ENCODE peak calls at places on chromosomes 2 and 18, in nine cellular contexts. One of them, this sample, is unnamed.
A peak's percentile ranks its signal among the peaks of the same experiment; 100 is the strongest.

GRCh38 chr2:54629914-54630609 is 93.4 kb upstream of the EML6 start:
- DNase-seq in colonic mucosa: peak; percentile 34
- DNase-seq in adrenal gland: peak; percentile 97
- DNase-seq in lung: peak; percentile 50
- DNase-seq in IMR-90: peak; percentile 66
- DNase-seq in fibroblast of lung: no peak
- DNase-seq in mucosa of descending colon: no peak
- DNase-seq in testis: peak; percentile 57
- DNase-seq in stomach: peak; percentile 50
- DNase-seq in this sample: peak; percentile 91

GRCh38 chr18:13256444-13257305 is 38.1 kb downstream of the LDLRAD4 start:
- DNase-seq in colonic mucosa: no peak
- DNase-seq in adrenal gland: peak; percentile 33
- DNase-seq in lung: no peak
- DNase-seq in IMR-90: no peak
- DNase-seq in fibroblast of lung: no peak
- DNase-seq in mucosa of descending colon: no peak
- DNase-seq in testis: no peak
- DNase-seq in stomach: no peak
- DNase-seq in this sample: peak; percentile 32

GRCh38 chr2:241776336-241777166 is at the start of gene GAL3ST2:
- DNase-seq in colonic mucosa: peak; percentile 82
- DNase-seq in adrenal gland: no peak
- DNase-seq in lung: peak; percentile 21
- DNase-seq in IMR-90: no peak
- DNase-seq in fibroblast of lung: no peak
- DNase-seq in mucosa of descending colon: peak; percentile 81
- DNase-seq in testis: no peak
- DNase-seq in stomach: no peak
- DNase-seq in this sample: no peak

GRCh38 chr18:52636536-52636935 is 296.5 kb downstream of the DCC start:
- DNase-seq in colonic mucosa: no peak
- DNase-seq in adrenal gland: no peak
- DNase-seq in lung: no peak
- DNase-seq in IMR-90: no peak
- DNase-seq in fibroblast of lung: no peak
- DNase-seq in mucosa of descending colon: peak; percentile 15
- DNase-seq in testis: peak; percentile 50
- DNase-seq in stomach: no peak
- DNase-seq in this sample: no peak

GRCh38 chr2:39772086-39772811 is 6.8 kb downstream of the THUMPD2 start:
- DNase-seq in colonic mucosa: no peak
- DNase-seq in adrenal gland: no peak
- DNase-seq in lung: no peak
- DNase-seq in IMR-90: peak; percentile 79
- DNase-seq in fibroblast of lung: peak; percentile 26
- DNase-seq in mucosa of descending colon: no peak
- DNase-seq in testis: no peak
- DNase-seq in stomach: no peak
- DNase-seq in this sample: no peak

GRCh38 chr18:76476665-76477561 is 18.1 kb downstream of the ZNF516 start:
- DNase-seq in colonic mucosa: peak; percentile 50
- DNase-seq in adrenal gland: no peak
- DNase-seq in lung: no peak
- DNase-seq in IMR-90: peak; percentile 97
- DNase-seq in fibroblast of lung: peak; percentile 96
- DNase-seq in mucosa of descending colon: peak; percentile 46
- DNase-seq in testis: no peak
- DNase-seq in stomach: no peak
- DNase-seq in this sample: no peak

GRCh38 chr2:78351208-78351607 is 674.3 kb upstream of the REG3G start:
- DNase-seq in colonic mucosa: no peak
- DNase-seq in adrenal gland: no peak
- DNase-seq in lung: no peak
- DNase-seq in IMR-90: no peak
- DNase-seq in fibroblast of lung: no peak
- DNase-seq in mucosa of descending colon: no peak
- DNase-seq in testis: no peak
- DNase-seq in stomach: no peak
- DNase-seq in this sample: no peak

GRCh38 chr2:159362816-159363251 is 76.3 kb upstream of the WDSUB1 start:
- DNase-seq in colonic mucosa: no peak
- DNase-seq in adrenal gland: no peak
- DNase-seq in lung: no peak
- DNase-seq in IMR-90: peak; percentile 61
- DNase-seq in fibroblast of lung: peak; percentile 19
- DNase-seq in mucosa of descending colon: no peak
- DNase-seq in testis: no peak
- DNase-seq in stomach: no peak
- DNase-seq in this sample: no peak

GRCh38 chr18:79872423-79872822 is 74.7 kb downstream of the KCNG2 start:
- DNase-seq in colonic mucosa: no peak
- DNase-seq in adrenal gland: peak; percentile 20
- DNase-seq in lung: no peak
- DNase-seq in IMR-90: no peak
- DNase-seq in fibroblast of lung: no peak
- DNase-seq in mucosa of descending colon: no peak
- DNase-seq in testis: peak; percentile 5
- DNase-seq in stomach: no peak
- DNase-seq in this sample: no peak

GRCh38 chr2:31238906-31239841 is 5.2 kb downstream of the EHD3 start:
- DNase-seq in colonic mucosa: no peak
- DNase-seq in adrenal gland: peak; percentile 59
- DNase-seq in lung: no peak
- DNase-seq in IMR-90: no peak
- DNase-seq in fibroblast of lung: no peak
- DNase-seq in mucosa of descending colon: no peak
- DNase-seq in testis: no peak
- DNase-seq in stomach: no peak
- DNase-seq in this sample: no peak

GRCh38 chr2:96264656-96265348 is 995 bp downstream of the TMEM127 start:
- DNase-seq in colonic mucosa: peak; percentile 32
- DNase-seq in adrenal gland: peak; percentile 67
- DNase-seq in lung: peak; percentile 35
- DNase-seq in IMR-90: peak; percentile 29
- DNase-seq in fibroblast of lung: peak; percentile 38
- DNase-seq in mucosa of descending colon: peak; percentile 27
- DNase-seq in testis: peak; percentile 39
- DNase-seq in stomach: no peak
- DNase-seq in this sample: no peak

GRCh38 chr18:58887613-58887963 is 22.9 kb downstream of the ZNF532 start:
- DNase-seq in colonic mucosa: peak; percentile 50
- DNase-seq in adrenal gland: peak; percentile 80
- DNase-seq in lung: peak; percentile 46
- DNase-seq in IMR-90: no peak
- DNase-seq in fibroblast of lung: no peak
- DNase-seq in mucosa of descending colon: peak; percentile 47
- DNase-seq in testis: peak; percentile 30
- DNase-seq in stomach: peak; percentile 38
- DNase-seq in this sample: peak; percentile 98

GRCh38 chr18:35635171-35635570 is 53.6 kb downstream of the GALNT1 start:
- DNase-seq in colonic mucosa: no peak
- DNase-seq in adrenal gland: no peak
- DNase-seq in lung: no peak
- DNase-seq in IMR-90: peak; percentile 86
- DNase-seq in fibroblast of lung: peak; percentile 47
- DNase-seq in mucosa of descending colon: no peak
- DNase-seq in testis: no peak
- DNase-seq in stomach: no peak
- DNase-seq in this sample: peak; percentile 81

GRCh38 chr2:20135631-20136050 is 84.2 kb upstream of the LAPTM4A start:
- DNase-seq in colonic mucosa: peak; percentile 84
- DNase-seq in adrenal gland: peak; percentile 87
- DNase-seq in lung: peak; percentile 72
- DNase-seq in IMR-90: peak; percentile 61
- DNase-seq in fibroblast of lung: peak; percentile 76
- DNase-seq in mucosa of descending colon: peak; percentile 84
- DNase-seq in testis: peak; percentile 81
- DNase-seq in stomach: peak; percentile 85
- DNase-seq in this sample: peak; percentile 56

GRCh38 chr2:27921880-27922589 is 31.5 kb downstream of the BABAM2 start:
- DNase-seq in colonic mucosa: no peak
- DNase-seq in adrenal gland: no peak
- DNase-seq in lung: no peak
- DNase-seq in IMR-90: no peak
- DNase-seq in fibroblast of lung: no peak
- DNase-seq in mucosa of descending colon: no peak
- DNase-seq in testis: no peak
- DNase-seq in stomach: no peak
- DNase-seq in this sample: no peak

GRCh38 chr18:9211955-9212354 is 75.4 kb downstream of the ANKRD12 start:
- DNase-seq in colonic mucosa: no peak
- DNase-seq in adrenal gland: no peak
- DNase-seq in lung: no peak
- DNase-seq in IMR-90: no peak
- DNase-seq in fibroblast of lung: no peak
- DNase-seq in mucosa of descending colon: no peak
- DNase-seq in testis: no peak
- DNase-seq in stomach: no peak
- DNase-seq in this sample: no peak

GRCh38 chr2:61318553-61318952 is 152.3 kb downstream of the USP34 start:
- DNase-seq in colonic mucosa: no peak
- DNase-seq in adrenal gland: no peak
- DNase-seq in lung: no peak
- DNase-seq in IMR-90: no peak
- DNase-seq in fibroblast of lung: no peak
- DNase-seq in mucosa of descending colon: no peak
- DNase-seq in testis: no peak
- DNase-seq in stomach: no peak
- DNase-seq in this sample: no peak

GRCh38 chr2:99472327-99472960 is 17.4 kb downstream of the REV1 start:
- DNase-seq in colonic mucosa: no peak
- DNase-seq in adrenal gland: no peak
- DNase-seq in lung: no peak
- DNase-seq in IMR-90: no peak
- DNase-seq in fibroblast of lung: no peak
- DNase-seq in mucosa of descending colon: no peak
- DNase-seq in testis: no peak
- DNase-seq in stomach: no peak
- DNase-seq in this sample: no peak

GRCh38 chr2:12856934-12857660 is 140.4 kb downstream of the TRIB2 start:
- DNase-seq in colonic mucosa: no peak
- DNase-seq in adrenal gland: no peak
- DNase-seq in lung: no peak
- DNase-seq in IMR-90: peak; percentile 75
- DNase-seq in fibroblast of lung: peak; percentile 56
- DNase-seq in mucosa of descending colon: peak; percentile 14
- DNase-seq in testis: no peak
- DNase-seq in stomach: no peak
- DNase-seq in this sample: peak; percentile 88

GRCh38 chr18:22168360-22168921 is 948 bp upstream of the GATA6 start:
- DNase-seq in colonic mucosa: peak; percentile 67
- DNase-seq in adrenal gland: peak; percentile 82
- DNase-seq in lung: no peak
- DNase-seq in IMR-90: no peak
- DNase-seq in fibroblast of lung: peak; percentile 26
- DNase-seq in mucosa of descending colon: peak; percentile 69
- DNase-seq in testis: peak; percentile 57
- DNase-seq in stomach: peak; percentile 72
- DNase-seq in this sample: no peak
- H3K4me3 ChIP-seq in colonic mucosa: peak overlapping the region; percentile 82
- H3K4me3 ChIP-seq in adrenal gland: peak overlapping the region; percentile 97
- H3K4me3 ChIP-seq in lung: peak overlapping the region; percentile 29
- H3K4me3 ChIP-seq in IMR-90: peak overlapping the region; percentile 77
- H3K4me3 ChIP-seq in fibroblast of lung: peak overlapping the region; percentile 79
- H3K4me3 ChIP-seq in mucosa of descending colon: peak overlapping the region; percentile 90
- H3K4me3 ChIP-seq in testis: peak overlapping the region; percentile 80
- H3K4me3 ChIP-seq in stomach: peak overlapping the region; percentile 89
- H3K4me3 ChIP-seq in this sample: peak overlapping the region; percentile 86

GRCh38 chr2:71336802-71337201 is 5.2 kb downstream of the ZNF638 start:
- DNase-seq in colonic mucosa: no peak
- DNase-seq in adrenal gland: peak; percentile 71
- DNase-seq in lung: no peak
- DNase-seq in IMR-90: peak; percentile 41
- DNase-seq in fibroblast of lung: peak; percentile 60
- DNase-seq in mucosa of descending colon: no peak
- DNase-seq in testis: no peak
- DNase-seq in stomach: no peak
- DNase-seq in this sample: no peak

GRCh38 chr2:71339685-71340084 is 8.1 kb downstream of the ZNF638 start:
- DNase-seq in colonic mucosa: no peak
- DNase-seq in adrenal gland: no peak
- DNase-seq in lung: no peak
- DNase-seq in IMR-90: no peak
- DNase-seq in fibroblast of lung: no peak
- DNase-seq in mucosa of descending colon: no peak
- DNase-seq in testis: peak; percentile 36
- DNase-seq in stomach: no peak
- DNase-seq in this sample: no peak

GRCh38 chr2:71336384-71336783 is 4.8 kb downstream of the ZNF638 start:
- DNase-seq in colonic mucosa: no peak
- DNase-seq in adrenal gland: no peak
- DNase-seq in lung: no peak
- DNase-seq in IMR-90: no peak
- DNase-seq in fibroblast of lung: no peak
- DNase-seq in mucosa of descending colon: no peak
- DNase-seq in testis: no peak
- DNase-seq in stomach: no peak
- DNase-seq in this sample: no peak

GRCh38 chr2:71340176-71340575 is 8.6 kb downstream of the ZNF638 start:
- DNase-seq in colonic mucosa: no peak
- DNase-seq in adrenal gland: no peak
- DNase-seq in lung: no peak
- DNase-seq in IMR-90: no peak
- DNase-seq in fibroblast of lung: no peak
- DNase-seq in mucosa of descending colon: no peak
- DNase-seq in testis: no peak
- DNase-seq in stomach: no peak
- DNase-seq in this sample: no peak

GRCh38 chr2:71337776-71338175 is 6.2 kb downstream of the ZNF638 start:
- DNase-seq in colonic mucosa: no peak
- DNase-seq in adrenal gland: no peak
- DNase-seq in lung: no peak
- DNase-seq in IMR-90: no peak
- DNase-seq in fibroblast of lung: no peak
- DNase-seq in mucosa of descending colon: no peak
- DNase-seq in testis: no peak
- DNase-seq in stomach: no peak
- DNase-seq in this sample: no peak
- H3K4me1 ChIP-seq in colonic mucosa: peaks cover 5% of the 10 kb centered on the region
- H3K4me1 ChIP-seq in adrenal gland: peaks cover 85% of the 10 kb centered on the region
- H3K4me1 ChIP-seq in lung: peaks cover 4% of the 10 kb centered on the region
- H3K4me1 ChIP-seq in IMR-90: peaks cover 2% of the 10 kb centered on the region
- H3K4me1 ChIP-seq in fibroblast of lung: peaks cover 7% of the 10 kb centered on the region
- H3K4me1 ChIP-seq in mucosa of descending colon: peaks cover 12% of the 10 kb centered on the region
- H3K4me1 ChIP-seq in testis: peaks cover 10% of the 10 kb centered on the region
- H3K4me1 ChIP-seq in stomach: peaks cover 96% of the 10 kb centered on the region
- H3K4me1 ChIP-seq in this sample: peaks cover 22% of the 10 kb centered on the region

GRCh38 chr2:141770511-141770910 is 360.3 kb downstream of the LRP1B start:
- DNase-seq in colonic mucosa: no peak
- DNase-seq in adrenal gland: no peak
- DNase-seq in lung: no peak
- DNase-seq in IMR-90: no peak
- DNase-seq in fibroblast of lung: no peak
- DNase-seq in mucosa of descending colon: no peak
- DNase-seq in testis: no peak
- DNase-seq in stomach: no peak
- DNase-seq in this sample: no peak
- H3K4me3 ChIP-seq in colonic mucosa: no peak overlapping the region
- H3K4me3 ChIP-seq in adrenal gland: no peak overlapping the region
- H3K4me3 ChIP-seq in lung: no peak overlapping the region
- H3K4me3 ChIP-seq in IMR-90: no peak overlapping the region
- H3K4me3 ChIP-seq in fibroblast of lung: no peak overlapping the region
- H3K4me3 ChIP-seq in mucosa of descending colon: no peak overlapping the region
- H3K4me3 ChIP-seq in testis: no peak overlapping the region
- H3K4me3 ChIP-seq in stomach: no peak overlapping the region
- H3K4me3 ChIP-seq in this sample: no peak overlapping the region

GRCh38 chr2:3520591-3520990 is 1.3 kb upstream of the ADI1 start:
- DNase-seq in colonic mucosa: no peak
- DNase-seq in adrenal gland: no peak
- DNase-seq in lung: no peak
- DNase-seq in IMR-90: no peak
- DNase-seq in fibroblast of lung: no peak
- DNase-seq in mucosa of descending colon: no peak
- DNase-seq in testis: no peak
- DNase-seq in stomach: no peak
- DNase-seq in this sample: no peak
- H3K4me1 ChIP-seq in colonic mucosa: peaks cover 12% of the 10 kb centered on the region
- H3K4me1 ChIP-seq in adrenal gland: peaks cover 45% of the 10 kb centered on the region
- H3K4me1 ChIP-seq in lung: peaks cover 9% of the 10 kb centered on the region
- H3K4me1 ChIP-seq in IMR-90: peaks cover 15% of the 10 kb centered on the region
- H3K4me1 ChIP-seq in fibroblast of lung: peaks cover 14% of the 10 kb centered on the region
- H3K4me1 ChIP-seq in mucosa of descending colon: peaks cover 13% of the 10 kb centered on the region
- H3K4me1 ChIP-seq in testis: peaks cover 18% of the 10 kb centered on the region
- H3K4me1 ChIP-seq in stomach: peaks cover 73% of the 10 kb centered on the region
- H3K4me1 ChIP-seq in this sample: peaks cover 26% of the 10 kb centered on the region